ENCODE peak calls at places on chromosomes 1 and 21, in six cellular contexts. One of them, this sample, is unnamed.

GRCh38 chr1:244628719-244629299 is 24.1 kb upstream of the DESI2 start:
- DNase-seq in HAP-1: no peak
- DNase-seq in OCI-LY7: no peak
- DNase-seq in memory B cell: no peak
- DNase-seq in foreskin keratinocyte: no peak
- DNase-seq in astrocyte of the spinal cord: no peak
- DNase-seq in this sample: no peak

GRCh38 chr21:45767071-45768006 is 123.8 kb downstream of the PCBP3 start:
- DNase-seq in foreskin keratinocyte: no peak
- DNase-seq in OCI-LY7: no peak
- DNase-seq in memory B cell: no peak
- DNase-seq in astrocyte of the spinal cord: peak; percentile 61
- DNase-seq in HAP-1: no peak
- DNase-seq in this sample: peak; percentile 26

GRCh38 chr1:205532996-205533728 is 28.7 kb downstream of the CDK18 start:
- DNase-seq in memory B cell: no peak
- DNase-seq in foreskin keratinocyte: no peak
- DNase-seq in astrocyte of the spinal cord: no peak
- DNase-seq in OCI-LY7: no peak
- DNase-seq in HAP-1: no peak
- DNase-seq in this sample: no peak

GRCh38 chr1:116127848-116128540 is 16.8 kb downstream of the MAB21L3 start:
- DNase-seq in HAP-1: no peak
- DNase-seq in foreskin keratinocyte: no peak
- DNase-seq in astrocyte of the spinal cord: no peak
- DNase-seq in OCI-LY7: no peak
- DNase-seq in memory B cell: no peak
- DNase-seq in this sample: no peak

GRCh38 chr1:245860681-245861552 is 646.2 kb downstream of the SMYD3 start:
- DNase-seq in astrocyte of the spinal cord: peak; percentile 86
- DNase-seq in memory B cell: no peak
- DNase-seq in HAP-1: no peak
- DNase-seq in OCI-LY7: no peak
- DNase-seq in foreskin keratinocyte: peak; percentile 37
- DNase-seq in this sample: no peak

GRCh38 chr1:10173582-10173981 is 36.8 kb upstream of the KIF1B start:
- DNase-seq in memory B cell: no peak
- DNase-seq in HAP-1: no peak
- DNase-seq in foreskin keratinocyte: no peak
- DNase-seq in OCI-LY7: no peak
- DNase-seq in astrocyte of the spinal cord: no peak
- DNase-seq in this sample: no peak

GRCh38 chr1:18178125-18178524 is 70.5 kb downstream of the IGSF21 start:
- DNase-seq in foreskin keratinocyte: no peak
- DNase-seq in memory B cell: no peak
- DNase-seq in astrocyte of the spinal cord: no peak
- DNase-seq in OCI-LY7: peak; percentile 48
- DNase-seq in HAP-1: no peak
- DNase-seq in this sample: no peak

GRCh38 chr1:26335774-26336476 is 18.0 kb downstream of the CRYBG2 start:
- DNase-seq in astrocyte of the spinal cord: no peak
- DNase-seq in OCI-LY7: no peak
- DNase-seq in foreskin keratinocyte: no peak
- DNase-seq in memory B cell: peak; percentile 37
- DNase-seq in HAP-1: no peak
- DNase-seq in this sample: no peak

GRCh38 chr1:54323324-54323739 is 82.9 kb downstream of the SSBP3 start:
- DNase-seq in OCI-LY7: no peak
- DNase-seq in memory B cell: no peak
- DNase-seq in astrocyte of the spinal cord: no peak
- DNase-seq in HAP-1: no peak
- DNase-seq in foreskin keratinocyte: peak; percentile 95
- DNase-seq in this sample: no peak

GRCh38 chr1:41503507-41504125 is 19.1 kb upstream of the EDN2 start:
- DNase-seq in foreskin keratinocyte: no peak
- DNase-seq in OCI-LY7: no peak
- DNase-seq in astrocyte of the spinal cord: no peak
- DNase-seq in HAP-1: no peak
- DNase-seq in memory B cell: no peak
- DNase-seq in this sample: no peak

GRCh38 chr1:89598450-89599331 is 34.2 kb upstream of the LRRC8C start:
- DNase-seq in astrocyte of the spinal cord: peak; percentile 46
- DNase-seq in foreskin keratinocyte: peak; percentile 33
- DNase-seq in OCI-LY7: peak; percentile 50
- DNase-seq in HAP-1: peak; percentile 97
- DNase-seq in memory B cell: no peak
- DNase-seq in this sample: peak; percentile 57

GRCh38 chr1:110408488-110408887 is 994 bp upstream of the LAMTOR5 start:
- DNase-seq in memory B cell: no peak
- DNase-seq in HAP-1: no peak
- DNase-seq in foreskin keratinocyte: no peak
- DNase-seq in OCI-LY7: no peak
- DNase-seq in astrocyte of the spinal cord: no peak
- DNase-seq in this sample: no peak

GRCh38 chr21:45971487-45972352 is 9.8 kb upstream of the COL6A1 start:
- DNase-seq in foreskin keratinocyte: no peak
- DNase-seq in HAP-1: no peak
- DNase-seq in OCI-LY7: no peak
- DNase-seq in memory B cell: no peak
- DNase-seq in astrocyte of the spinal cord: peak; percentile 58
- DNase-seq in this sample: no peak

GRCh38 chr1:15212216-15212988 is 34.6 kb upstream of the FHAD1 start:
- DNase-seq in astrocyte of the spinal cord: no peak
- DNase-seq in HAP-1: no peak
- DNase-seq in OCI-LY7: no peak
- DNase-seq in foreskin keratinocyte: no peak
- DNase-seq in memory B cell: no peak
- DNase-seq in this sample: no peak

GRCh38 chr1:200314085-200314750 is 95.6 kb downstream of the ZNF281 start:
- DNase-seq in OCI-LY7: no peak
- DNase-seq in memory B cell: no peak
- DNase-seq in foreskin keratinocyte: no peak
- DNase-seq in HAP-1: no peak
- DNase-seq in astrocyte of the spinal cord: peak; percentile 41
- DNase-seq in this sample: no peak

GRCh38 chr1:103144681-103145080 is 36.4 kb upstream of the COL11A1 start:
- DNase-seq in OCI-LY7: no peak
- DNase-seq in memory B cell: no peak
- DNase-seq in HAP-1: no peak
- DNase-seq in astrocyte of the spinal cord: peak; percentile 4
- DNase-seq in foreskin keratinocyte: no peak
- DNase-seq in this sample: no peak

GRCh38 chr1:94895518-94895917 is 31.4 kb downstream of the CNN3 start:
- DNase-seq in OCI-LY7: no peak
- DNase-seq in memory B cell: no peak
- DNase-seq in astrocyte of the spinal cord: no peak
- DNase-seq in HAP-1: no peak
- DNase-seq in foreskin keratinocyte: no peak
- DNase-seq in this sample: no peak

GRCh38 chr1:158185770-158186705 is 5.3 kb downstream of the CD1D start:
- DNase-seq in HAP-1: peak; percentile 36
- DNase-seq in foreskin keratinocyte: no peak
- DNase-seq in astrocyte of the spinal cord: no peak
- DNase-seq in memory B cell: no peak
- DNase-seq in OCI-LY7: no peak
- DNase-seq in this sample: no peak

GRCh38 chr1:215824245-215824644 is 257.1 kb downstream of the KCTD3 start:
- DNase-seq in HAP-1: no peak
- DNase-seq in astrocyte of the spinal cord: peak; percentile 26
- DNase-seq in OCI-LY7: no peak
- DNase-seq in foreskin keratinocyte: no peak
- DNase-seq in memory B cell: no peak
- DNase-seq in this sample: peak; percentile 22

GRCh38 chr1:65717815-65718454 is 74.8 kb upstream of the PDE4B start:
- DNase-seq in astrocyte of the spinal cord: peak; percentile 45
- DNase-seq in foreskin keratinocyte: peak; percentile 4
- DNase-seq in HAP-1: no peak
- DNase-seq in memory B cell: no peak
- DNase-seq in OCI-LY7: no peak
- DNase-seq in this sample: peak; percentile 41

GRCh38 chr1:204141131-204141530 is 10.7 kb downstream of the ETNK2 start:
- DNase-seq in OCI-LY7: no peak
- DNase-seq in astrocyte of the spinal cord: no peak
- DNase-seq in HAP-1: no peak
- DNase-seq in foreskin keratinocyte: no peak
- DNase-seq in memory B cell: no peak
- DNase-seq in this sample: no peak

GRCh38 chr1:117654485-117655219 is 48.8 kb downstream of the TENT5C start:
- DNase-seq in foreskin keratinocyte: peak; percentile 47
- DNase-seq in memory B cell: peak; percentile 49
- DNase-seq in HAP-1: no peak
- DNase-seq in astrocyte of the spinal cord: no peak
- DNase-seq in OCI-LY7: peak; percentile 95
- DNase-seq in this sample: no peak

GRCh38 chr1:181541458-181541857 is 58.1 kb downstream of the CACNA1E start:
- DNase-seq in OCI-LY7: no peak
- DNase-seq in astrocyte of the spinal cord: no peak
- DNase-seq in memory B cell: no peak
- DNase-seq in HAP-1: no peak
- DNase-seq in foreskin keratinocyte: peak; percentile 93
- DNase-seq in this sample: no peak

GRCh38 chr21:46117586-46118304 is 19.8 kb downstream of the COL6A2 start:
- DNase-seq in OCI-LY7: no peak
- DNase-seq in astrocyte of the spinal cord: no peak
- DNase-seq in foreskin keratinocyte: no peak
- DNase-seq in memory B cell: no peak
- DNase-seq in HAP-1: no peak
- DNase-seq in this sample: no peak

GRCh38 chr1:223659711-223660110 is 5.8 kb downstream of the CAPN8 start:
- DNase-seq in astrocyte of the spinal cord: no peak
- DNase-seq in memory B cell: no peak
- DNase-seq in HAP-1: no peak
- DNase-seq in OCI-LY7: no peak
- DNase-seq in foreskin keratinocyte: no peak
- DNase-seq in this sample: no peak

GRCh38 chr1:56301791-56302190 is 277.6 kb downstream of the PLPP3 start:
- DNase-seq in OCI-LY7: no peak
- DNase-seq in memory B cell: no peak
- DNase-seq in astrocyte of the spinal cord: peak; percentile 74
- DNase-seq in foreskin keratinocyte: no peak
- DNase-seq in HAP-1: no peak
- DNase-seq in this sample: peak; percentile 95

GRCh38 chr1:26993237-26994019 is at the start of gene TRNP1:
- DNase-seq in HAP-1: peak; percentile 73
- DNase-seq in memory B cell: peak; percentile 67
- DNase-seq in foreskin keratinocyte: peak; percentile 68
- DNase-seq in OCI-LY7: peak; percentile 70
- DNase-seq in astrocyte of the spinal cord: peak; percentile 78
- DNase-seq in this sample: peak; percentile 78

This sample was measured in HT1080.